ENCODE peak calls at places on chromosomes 1 and 21, in four cellular contexts. X is A549, S is endothelial cell of umbilical vein, C is spleen. G is an unnamed sample.

GRCh38 chr1:93977546-93977945 is 68.3 kb upstream of the GCLM start:
- DNase-seq in X (no peak), S (peak), C (no peak), G (peak)

GRCh38 chr1:81432654-81433109 is 368.1 kb upstream of the ADGRL2 start:
- DNase-seq in X (no peak), C (no peak), S (no peak), G (no peak)

GRCh38 chr1:219526074-219526473 is 86.8 kb downstream of the ZC3H11B start:
- DNase-seq in X (no peak), C (no peak), S (no peak), G (no peak)

GRCh38 chr21:32562426-32562825 is 22.9 kb downstream of the TCP10L start:
- DNase-seq in X (no peak), S (peak), C (no peak), G (no peak)

GRCh38 chr1:169387383-169387782 is 19.4 kb downstream of the BLZF1 start:
- DNase-seq in C (no peak), S (no peak), X (no peak), G (no peak)

GRCh38 chr21:42460391-42461184 is 35.4 kb downstream of the RSPH1 start:
- DNase-seq in X (no peak), C (peak), S (no peak), G (no peak)

GRCh38 chr1:192604979-192605620 is 29.5 kb downstream of the RGS1 start:
- DNase-seq in C (no peak), S (no peak), X (no peak), G (no peak)

GRCh38 chr1:187300093-187300492 is 471.3 kb downstream of the PLA2G4A start:
- DNase-seq in X (no peak), S (no peak), C (no peak), G (no peak)

GRCh38 chr1:97338347-97338746 is 582.5 kb downstream of the DPYD start:
- DNase-seq in X (no peak), S (no peak), C (no peak), G (no peak)

GRCh38 chr1:75785964-75786853 is at the start of gene RABGGTB:
- DNase-seq in S (peak), C (peak), X (peak), G (peak)
- TF ChIP-seq POLR2A in S (peak), C (no peak), X (peak), G (peak)

DNA sequence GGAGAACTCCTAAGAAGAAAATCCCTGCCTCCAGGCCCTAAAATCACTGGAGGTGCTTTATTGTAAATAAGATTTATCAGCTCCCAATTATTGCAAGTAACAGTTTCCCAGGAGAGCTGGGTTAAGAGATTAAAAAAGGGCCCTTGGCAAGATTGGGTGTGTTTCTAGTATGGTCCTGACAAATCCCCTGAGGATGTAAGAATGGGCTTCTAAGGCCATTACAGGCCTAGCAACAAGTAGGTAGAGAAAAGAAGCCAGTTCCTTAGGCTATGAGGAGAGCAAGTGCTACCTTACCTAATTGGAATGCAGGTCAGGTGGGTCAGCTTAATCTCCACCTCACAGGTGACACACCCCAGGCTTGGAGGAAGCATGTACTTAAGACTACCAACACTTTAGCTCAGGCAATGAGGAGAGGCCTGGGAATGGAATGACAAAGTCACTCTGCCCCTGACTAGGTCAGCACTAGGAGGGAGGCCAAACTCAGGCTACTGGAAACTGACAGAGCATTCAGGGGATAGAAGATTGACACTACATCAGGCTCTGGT is 6.8 kb upstream of the OTUD7B start:
- DNase-seq in S (no peak), C (no peak), X (no peak), G (no peak)
- TF ChIP-seq POLR2A in S (no peak), C (no peak), X (no peak), G (no peak)

DNA sequence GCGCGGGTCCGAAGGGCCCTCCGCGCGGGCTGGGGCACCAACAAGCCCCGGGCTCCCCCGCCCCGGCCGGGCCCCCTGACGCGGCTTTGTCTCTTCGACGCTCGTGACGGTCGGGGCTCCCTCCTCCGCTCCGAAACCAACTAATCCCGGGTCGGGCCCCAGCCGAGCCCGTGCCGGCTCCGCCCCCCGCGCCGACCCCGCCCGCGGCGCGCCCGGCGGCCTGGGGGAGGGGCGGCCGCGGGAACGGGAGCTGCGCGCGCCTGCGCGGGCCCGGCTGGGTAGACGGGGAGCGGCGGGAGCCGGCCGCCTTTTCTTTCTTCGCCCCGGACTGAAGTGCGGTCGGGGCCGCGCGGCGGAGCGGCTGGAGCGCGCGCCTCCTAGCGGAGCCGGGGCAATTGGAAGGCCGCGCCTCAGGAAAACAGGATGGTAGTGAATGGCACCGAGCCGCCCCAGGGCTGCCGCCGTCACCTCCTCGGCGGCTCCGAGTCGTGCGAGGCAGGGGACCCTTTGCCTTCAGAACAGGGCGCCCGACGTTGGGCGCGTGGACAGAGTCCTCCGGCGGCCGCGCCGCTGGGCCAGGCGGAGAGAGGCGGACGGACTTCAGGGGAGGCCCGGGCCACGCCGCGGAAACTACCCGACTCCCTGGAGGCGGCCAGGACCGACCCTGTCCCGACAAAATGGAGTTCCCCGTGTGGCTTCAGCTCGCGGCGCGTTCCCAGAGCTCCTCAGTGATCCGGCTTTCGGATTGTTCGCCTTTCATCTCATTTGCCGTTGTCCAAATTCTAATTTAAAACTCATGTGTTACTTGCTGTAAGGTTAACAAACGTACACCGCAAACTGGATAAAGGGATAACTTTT is at the start of gene TP53BP2:
- DNase-seq in X (peak), S (peak), C (peak), G (peak)
- TF ChIP-seq POLR2A in X (peak), S (peak), C (peak), G (peak)

DNA sequence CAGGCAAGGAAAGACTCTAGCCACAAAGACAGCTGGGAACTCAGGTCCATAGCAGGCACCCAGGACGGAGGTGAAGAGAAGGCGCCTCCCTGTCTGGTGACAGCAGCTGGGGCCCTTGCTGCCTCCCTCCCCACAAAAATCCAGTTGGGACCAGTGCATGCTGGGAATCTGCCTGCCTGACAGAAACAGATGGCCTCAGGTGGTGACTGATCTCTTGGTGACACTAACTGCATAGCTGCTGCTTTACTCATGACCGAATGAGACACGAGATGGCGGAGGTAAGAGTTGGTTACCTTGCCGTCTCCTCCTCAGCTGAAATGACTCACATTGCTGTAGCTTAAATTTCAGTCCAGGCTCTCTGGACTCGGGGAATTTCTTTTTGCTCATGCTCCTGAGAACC is 130.3 kb downstream of the FGGY start:
- DNase-seq in X (peak), S (no peak), C (no peak), G (peak)
- TF ChIP-seq POLR2A in X (no peak), S (no peak), C (no peak), G (no peak)

GRCh38 chr1:88422037-88422436 is 262.0 kb upstream of the PKN2 start:
- DNase-seq in X (no peak), C (no peak), S (no peak), G (no peak)
- TF ChIP-seq POLR2A in X (no peak), C (no peak), S (no peak), G (no peak)

DNA sequence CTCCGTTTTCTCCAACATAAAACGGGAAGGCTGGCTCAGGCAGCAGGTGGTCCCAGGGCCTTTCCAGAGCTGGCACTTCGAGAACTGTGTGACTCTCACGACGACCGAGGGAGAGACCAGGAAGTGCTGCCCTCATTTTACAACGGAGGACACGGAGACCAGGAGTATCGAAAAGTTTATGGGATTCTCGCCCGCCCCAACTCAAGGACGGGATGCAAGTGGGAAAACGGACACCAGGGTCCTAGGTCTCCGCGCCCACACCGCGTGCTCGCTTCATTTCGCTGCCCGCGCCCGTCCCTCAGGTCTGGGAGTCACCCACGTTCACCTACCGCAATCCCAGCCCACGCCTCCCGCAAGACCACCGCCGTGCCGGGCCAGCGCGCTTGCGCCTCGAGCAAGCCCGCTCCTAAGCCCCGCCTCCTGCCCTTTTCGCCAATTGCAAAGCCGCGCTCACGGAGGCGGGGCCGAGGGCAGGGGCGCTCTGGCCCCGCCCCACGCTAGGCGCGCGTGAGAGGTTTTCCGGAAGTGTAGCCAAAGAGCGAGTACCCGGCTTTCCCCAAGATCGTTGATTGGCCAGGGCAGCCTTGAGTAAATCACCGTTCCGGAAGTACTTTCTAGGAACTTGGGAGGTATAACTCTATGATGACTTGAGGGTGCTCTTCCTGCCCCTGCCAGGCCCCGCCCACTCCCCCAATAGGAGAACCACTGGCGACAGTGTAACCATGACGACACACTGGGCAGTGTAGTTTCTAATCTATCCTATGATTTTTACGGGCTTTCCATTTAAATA is at the start of gene PARS2:
- DNase-seq in X (peak), S (peak), C (peak), G (peak)
- TF ChIP-seq POLR2A in X (peak), S (peak), C (no peak), G (peak)

DNA sequence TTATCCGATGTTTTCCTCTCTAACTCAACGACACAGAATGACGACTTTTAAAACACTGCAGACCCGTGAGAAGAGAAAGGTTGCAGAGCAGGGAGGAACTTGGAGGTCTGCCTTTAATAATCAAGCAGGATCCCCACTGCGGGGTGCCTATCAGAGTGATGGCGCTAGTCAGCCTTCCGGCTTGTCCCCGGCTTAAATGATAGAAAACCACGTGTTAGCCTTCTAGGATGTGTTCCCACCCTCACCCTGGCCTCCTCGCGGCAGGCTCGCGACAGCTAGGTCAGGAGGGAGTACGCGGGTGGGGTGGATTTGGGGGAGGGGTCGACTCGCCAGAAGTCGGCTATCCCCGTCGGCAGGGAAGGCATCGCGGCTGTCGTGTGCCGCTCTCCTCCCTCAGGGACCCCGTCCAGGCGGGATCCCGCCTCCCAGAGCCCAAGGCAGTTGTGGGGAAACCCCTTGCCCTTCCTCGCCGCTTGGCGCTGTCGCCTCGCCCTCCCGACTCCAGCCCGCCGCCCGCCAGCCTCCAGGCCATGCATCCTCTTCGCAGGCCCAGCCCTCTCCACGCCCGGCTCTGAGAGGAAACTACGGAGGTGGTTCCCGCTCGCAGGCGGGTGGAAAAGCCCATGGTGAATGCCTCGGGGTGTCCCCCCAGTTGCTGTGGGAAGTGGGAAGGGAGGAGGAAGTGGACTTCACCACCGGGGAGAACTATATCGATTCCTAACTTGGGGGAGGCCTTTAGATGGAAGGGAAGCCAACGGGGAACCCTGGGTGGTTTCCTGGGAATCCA is 1.1 kb upstream of the SMG7 start:
- DNase-seq in C (peak), S (peak), X (peak), G (peak)
- TF ChIP-seq POLR2A in C (no peak), S (no peak), X (peak), G (peak)

DNA sequence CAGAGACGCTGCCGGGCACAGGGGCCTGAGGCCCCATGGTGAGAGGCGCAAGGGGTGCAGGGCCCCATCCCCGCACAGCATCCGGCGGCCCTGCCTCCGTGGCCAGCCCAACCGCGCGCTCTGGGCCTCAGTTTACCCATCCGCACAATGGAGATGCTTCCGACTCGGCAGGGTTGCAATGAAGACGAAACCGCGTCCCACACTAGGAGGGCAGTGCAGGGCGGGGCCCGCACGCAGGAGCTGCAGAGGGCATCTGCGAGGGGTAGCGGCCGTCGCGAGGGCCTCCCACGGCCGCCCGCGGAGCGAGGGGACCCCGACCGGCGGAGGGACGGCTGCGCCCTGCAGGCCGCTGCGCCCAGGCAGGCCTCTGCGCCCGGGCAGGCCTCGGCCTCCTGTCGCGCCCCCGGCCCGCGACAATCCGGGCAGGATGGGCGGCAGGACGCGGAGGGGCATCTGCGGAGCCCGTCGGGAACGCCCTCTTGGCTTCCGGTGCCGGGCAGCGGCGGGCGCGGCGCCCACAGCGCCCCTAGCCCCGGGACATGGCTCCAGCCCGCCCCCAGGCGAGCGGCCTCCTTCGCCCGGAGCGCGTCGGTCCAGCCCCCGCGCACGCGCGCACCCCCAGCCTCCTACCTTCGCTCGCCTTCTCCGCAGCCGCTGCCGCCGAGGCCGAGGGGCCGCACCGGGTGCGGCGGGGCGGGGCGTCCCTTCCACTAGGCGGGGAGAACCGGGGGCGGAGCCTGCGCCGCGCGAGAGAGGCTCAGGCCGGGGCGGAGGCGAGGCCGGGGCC is 15.3 kb downstream of the RNU1-1 start:
- DNase-seq in S (peak), C (peak), X (peak), G (peak)
- TF ChIP-seq POLR2A in S (peak), C (peak), X (peak), G (peak)

GRCh38 chr21:16534408-16535099 is 804.8 kb downstream of the USP25 start:
- DNase-seq in X (peak), S (peak), C (no peak), G (peak)
- TF ChIP-seq POLR2A in X (no peak), S (no peak), C (no peak), G (no peak)

GRCh38 chr1:234599617-234600417 is 10.2 kb downstream of the IRF2BP2 start:
- DNase-seq in S (peak), X (peak), C (peak), G (no peak)
- TF ChIP-seq POLR2A in S (no peak), X (peak), C (peak), G (peak)